ENCODE peak calls at places on chromosomes 5 and 9, in six cellular contexts. D is mesenchymal stem cell, N is IMR-90, F is H1, M is H9, K is trophoblast cell. W is an unnamed sample.

GRCh38 chr5:86979801-86980510 is 287.7 kb upstream of the RASA1 start:
- DNase-seq in N (peak), K (peak), M (no peak), D (peak), F (no peak), W (no peak)

GRCh38 chr5:139474815-139475791 is 4.3 kb downstream of the SMIM33 start:
- DNase-seq in N (peak), D (peak), F (no peak), K (no peak), M (no peak), W (no peak)

GRCh38 chr5:180126716-180127681 is 55.4 kb upstream of the RNF130 start:
- DNase-seq in M (peak), K (no peak), D (peak), F (no peak), N (no peak), W (no peak)

GRCh38 chr9:113488490-113488889 is 25.0 kb downstream of the RGS3 start:
- DNase-seq in M (no peak), N (peak), F (no peak), K (no peak), D (no peak), W (no peak)

GRCh38 chr9:77021289-77021927 is 2.0 kb downstream of the FOXB2 start:
- DNase-seq in F (no peak), K (no peak), N (no peak), M (no peak), D (peak), W (peak)

GRCh38 chr5:58458851-58459275 is 1.0 kb downstream of the PLK2 start:
- DNase-seq in N (no peak), M (no peak), D (no peak), F (no peak), K (peak), W (no peak)

GRCh38 chr5:119356384-119357188 is 767 bp downstream of the TNFAIP8 start:
- DNase-seq in D (no peak), K (no peak), M (no peak), N (no peak), F (no peak), W (no peak)

GRCh38 chr9:104972242-104972866 is 44.4 kb upstream of the ABCA1 start:
- DNase-seq in K (peak), D (no peak), M (no peak), N (no peak), F (no peak), W (no peak)

GRCh38 chr5:160479926-160480325 is 58.3 kb downstream of the PTTG1 start:
- DNase-seq in K (no peak), D (no peak), N (peak), M (no peak), F (no peak), W (no peak)

GRCh38 chr9:121107041-121107440 is 32.3 kb downstream of the CNTRL start:
- DNase-seq in N (no peak), F (no peak), K (no peak), D (no peak), M (no peak), W (no peak)

GRCh38 chr9:92749071-92749933 is 15.3 kb downstream of the BICD2 start:
- DNase-seq in D (no peak), F (no peak), N (no peak), M (peak), K (no peak), W (no peak)

GRCh38 chr9:106921341-106921899 is 58.5 kb downstream of the ZNF462 start:
- DNase-seq in D (peak), M (no peak), F (no peak), N (peak), K (peak), W (peak)

GRCh38 chr9:77987104-77987656 is 44.4 kb downstream of the GNAQ start:
- DNase-seq in D (no peak), F (no peak), M (no peak), N (no peak), K (no peak), W (no peak)

GRCh38 chr9:137441289-137441934 is at the start of gene ENTPD8:
- DNase-seq in F (no peak), D (no peak), K (peak), N (no peak), M (peak), W (no peak)

GRCh38 chr5:151202381-151203139 is 21.3 kb downstream of the CCDC69 start:
- DNase-seq in D (peak), M (no peak), F (no peak), K (peak), N (peak), W (no peak)

GRCh38 chr5:131682824-131683223 is 47.8 kb upstream of the RAPGEF6 start:
- DNase-seq in N (no peak), M (no peak), F (no peak), D (no peak), K (no peak), W (no peak)

GRCh38 chr5:132829742-132830435 is 558 bp downstream of the SHROOM1 start:
- DNase-seq in K (peak), F (no peak), N (peak), D (peak), M (peak), W (no peak)

GRCh38 chr5:57784106-57784505 is 301.5 kb upstream of the ACTBL2 start:
- DNase-seq in N (no peak), F (no peak), D (no peak), K (peak), M (no peak), W (no peak)

GRCh38 chr5:148949871-148950863 is 112.7 kb downstream of the SH3TC2 start:
- DNase-seq in D (no peak), K (no peak), F (no peak), N (no peak), M (no peak), W (no peak)

GRCh38 chr5:34501033-34501432 is 155.1 kb upstream of the RAI14 start:
- DNase-seq in F (no peak), K (no peak), M (no peak), N (no peak), D (no peak), W (no peak)

GRCh38 chr5:96857924-96858323 is 18.4 kb upstream of the ERAP2 start:
- DNase-seq in M (no peak), N (no peak), F (no peak), K (no peak), D (no peak), W (no peak)

GRCh38 chr9:34759432-34760134 is 49.6 kb upstream of the CCL21 start:
- DNase-seq in D (no peak), F (no peak), M (no peak), K (no peak), N (no peak), W (no peak)

GRCh38 chr9:105877719-105878118 is 183.4 kb downstream of the TMEM38B start:
- DNase-seq in N (no peak), K (no peak), D (no peak), F (no peak), M (no peak), W (no peak)

GRCh38 chr9:98594551-98595160 is 114.1 kb downstream of the GABBR2 start:
- DNase-seq in D (no peak), N (no peak), K (no peak), F (no peak), M (no peak), W (no peak)

GRCh38 chr5:124383693-124384092 is 362.7 kb downstream of the ZNF608 start:
- DNase-seq in M (no peak), F (no peak), K (no peak), D (no peak), N (no peak), W (no peak)

GRCh38 chr5:124732349-124732875 is 14.0 kb downstream of the ZNF608 start:
- DNase-seq in F (no peak), K (no peak), D (no peak), M (no peak), N (no peak), W (no peak)

GRCh38 chr9:134341306-134341705 is 15.1 kb downstream of the RXRA start:
- DNase-seq in D (no peak), N (no peak), F (no peak), K (no peak), M (no peak), W (no peak)

GRCh38 chr5:120436996-120437395 is 27.1 kb upstream of the PRR16 start:
- DNase-seq in N (peak), K (no peak), M (no peak), F (no peak), D (no peak), W (no peak)

GRCh38 chr5:122498163-122498562 is 186.1 kb downstream of the SNCAIP start:
- DNase-seq in M (peak), F (peak), D (peak), K (peak), N (peak), W (peak)

GRCh38 chr9:38057416-38058195 is 11.4 kb downstream of the SHB start:
- DNase-seq in F (no peak), K (peak), D (no peak), M (no peak), N (no peak), W (no peak)

GRCh38 chr9:79524266-79524665 is 47.5 kb upstream of the TLE4 start:
- DNase-seq in M (no peak), K (no peak), N (peak), D (peak), F (no peak), W (no peak)

GRCh38 chr9:8856686-8857329 is 1057.2 kb upstream of the DMAC1 start:
- DNase-seq in F (no peak), K (no peak), N (no peak), D (peak), M (no peak), W (no peak)

GRCh38 chr5:93055556-93055955 is 525.5 kb downstream of the NR2F1-AS1 start:
- DNase-seq in F (no peak), K (no peak), N (peak), D (no peak), M (no peak), W (no peak)

GRCh38 chr5:16791036-16791705 is 144.9 kb downstream of the MYO10 start:
- DNase-seq in M (no peak), K (peak), D (peak), N (peak), F (no peak), W (peak)

GRCh38 chr9:134233022-134233421 is 68.7 kb upstream of the RNU6ATAC start:
- DNase-seq in K (no peak), M (no peak), F (no peak), D (no peak), N (no peak), W (no peak)

GRCh38 chr5:122515709-122516431 is 203.8 kb downstream of the SNCAIP start:
- DNase-seq in F (peak), M (peak), N (peak), K (peak), D (peak), W (peak)

GRCh38 chr9:91425270-91425669 is 1.6 kb upstream of the NFIL3 start:
- DNase-seq in N (no peak), M (no peak), D (no peak), K (no peak), F (no peak), W (no peak)

GRCh38 chr9:91426123-91426745 is 2.6 kb upstream of the NFIL3 start:
- DNase-seq in D (peak), N (peak), F (no peak), K (no peak), M (no peak), W (no peak)

GRCh38 chr9:91422832-91423711 is 560 bp downstream of the NFIL3 start:
- DNase-seq in K (peak), M (peak), N (peak), F (no peak), D (peak), W (peak)

GRCh38 chr9:91423785-91424402 is at the start of gene NFIL3:
- DNase-seq in D (peak), K (peak), F (no peak), M (peak), N (peak), W (peak)

GRCh38 chr9:91424403-91425176 is 958 bp upstream of the NFIL3 start:
- DNase-seq in D (peak), K (peak), N (peak), F (no peak), M (peak), W (peak)
- H3K14ac ChIP-seq in D (peak), K (peak), N (peak), F (no peak), M (no peak), W (no peak)

DNA sequence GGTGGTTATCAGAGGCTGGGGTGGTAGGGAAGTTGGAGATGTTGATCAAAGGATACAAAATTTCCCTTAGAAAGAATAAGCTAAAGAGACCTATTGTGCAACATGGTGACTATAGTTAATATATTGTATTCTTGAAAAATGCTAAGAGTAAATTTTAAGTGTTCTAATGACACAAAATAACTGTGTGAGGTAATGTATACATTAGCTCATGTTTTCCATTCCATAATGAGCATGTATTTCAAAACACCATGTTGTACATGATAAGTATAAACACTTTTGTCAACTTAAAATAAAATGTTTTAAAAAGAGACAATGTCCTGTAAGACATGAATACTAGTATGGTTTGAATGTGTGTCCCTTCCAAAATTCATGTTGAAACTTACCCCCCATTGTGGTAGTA is 94.6 kb upstream of the NREP start:
- DNase-seq in D (peak), F (no peak), M (no peak), N (peak), K (no peak), W (no peak)
- H2BK120ac ChIP-seq in D (no peak), F (no peak), M (no peak), N (no peak), K (no peak), W (no peak)

GRCh38 chr9:12988259-12988658 is 213.4 kb downstream of the LURAP1L start:
- DNase-seq in F (no peak), N (no peak), K (no peak), M (no peak), D (no peak), W (no peak)
- H3K14ac ChIP-seq in F (no peak), N (no peak), K (no peak), M (no peak), D (no peak), W (no peak)

GRCh38 chr9:109585841-109586240 is 87.7 kb upstream of the PTPN3 start:
- DNase-seq in M (no peak), N (no peak), K (no peak), F (no peak), D (no peak), W (no peak)

GRCh38 chr9:109586993-109587392 is 88.9 kb upstream of the PTPN3 start:
- DNase-seq in M (no peak), K (peak), N (no peak), F (no peak), D (no peak), W (no peak)

GRCh38 chr9:109584205-109584604 is 86.1 kb upstream of the PTPN3 start:
- DNase-seq in N (no peak), M (no peak), K (no peak), D (no peak), F (no peak), W (no peak)

GRCh38 chr9:109579191-109579948 is 81.3 kb upstream of the PTPN3 start:
- DNase-seq in M (no peak), D (peak), F (no peak), K (no peak), N (peak), W (no peak)

GRCh38 chr9:109582386-109582785 is 84.3 kb upstream of the PTPN3 start:
- DNase-seq in K (no peak), F (no peak), M (no peak), D (no peak), N (no peak), W (no peak)
- H2BK120ac ChIP-seq in K (no peak), F (no peak), M (no peak), D (no peak), N (no peak), W (no peak)

DNA sequence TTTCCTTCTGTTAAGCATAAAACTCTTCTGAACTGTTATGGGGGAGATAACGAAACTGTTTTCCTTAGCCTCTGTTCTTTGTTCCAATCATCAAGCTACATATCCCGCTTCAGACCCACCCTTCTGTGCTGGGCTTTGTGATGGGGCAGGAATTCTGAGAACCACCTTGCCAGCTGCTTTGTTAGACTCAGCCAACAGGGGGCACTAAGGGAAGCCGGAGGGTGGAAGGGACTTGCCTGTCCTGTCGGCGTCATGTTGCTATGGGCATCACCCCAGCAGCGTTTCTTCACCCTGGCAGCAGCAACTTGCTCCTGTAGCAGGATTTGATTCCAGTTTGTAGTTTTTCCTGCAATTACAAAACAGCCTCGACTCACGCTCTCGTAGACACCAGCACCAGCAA is 169.1 kb downstream of the CAAP1 start:
- DNase-seq in M (peak), N (peak), F (peak), K (no peak), D (no peak), W (peak)
- H3K14ac ChIP-seq in M (no peak), N (no peak), F (no peak), K (no peak), D (no peak), W (no peak)

DNA sequence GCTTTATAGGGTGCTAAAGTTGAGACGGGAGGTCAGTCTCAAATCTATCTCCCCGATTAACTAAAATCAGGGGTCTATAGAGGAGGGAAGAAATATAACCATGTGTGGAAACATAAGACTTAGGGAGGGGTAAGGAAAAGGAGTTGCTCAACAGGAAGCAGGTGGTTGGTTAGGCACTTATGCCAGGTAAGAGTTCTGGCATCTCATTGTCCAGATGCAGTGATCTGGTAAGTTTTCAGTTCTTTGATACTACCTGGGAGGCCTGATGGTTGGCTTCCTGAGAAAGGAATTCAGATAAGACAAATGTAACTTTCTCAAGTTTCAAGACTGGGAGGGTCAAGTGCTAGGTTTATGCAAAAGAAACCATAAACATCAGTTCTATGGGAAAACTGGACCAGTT is 47.7 kb downstream of the CERT1 start:
- DNase-seq in D (no peak), K (no peak), N (no peak), M (no peak), F (no peak), W (no peak)
- H2BK120ac ChIP-seq in D (no peak), K (no peak), N (no peak), M (no peak), F (no peak), W (no peak)

GRCh38 chr9:94879230-94879629 is 152.7 kb downstream of the AOPEP start:
- DNase-seq in F (no peak), D (no peak), N (no peak), M (no peak), K (no peak), W (no peak)
- H3K14ac ChIP-seq in F (no peak), D (no peak), N (no peak), M (no peak), K (no peak), W (no peak)

DNA sequence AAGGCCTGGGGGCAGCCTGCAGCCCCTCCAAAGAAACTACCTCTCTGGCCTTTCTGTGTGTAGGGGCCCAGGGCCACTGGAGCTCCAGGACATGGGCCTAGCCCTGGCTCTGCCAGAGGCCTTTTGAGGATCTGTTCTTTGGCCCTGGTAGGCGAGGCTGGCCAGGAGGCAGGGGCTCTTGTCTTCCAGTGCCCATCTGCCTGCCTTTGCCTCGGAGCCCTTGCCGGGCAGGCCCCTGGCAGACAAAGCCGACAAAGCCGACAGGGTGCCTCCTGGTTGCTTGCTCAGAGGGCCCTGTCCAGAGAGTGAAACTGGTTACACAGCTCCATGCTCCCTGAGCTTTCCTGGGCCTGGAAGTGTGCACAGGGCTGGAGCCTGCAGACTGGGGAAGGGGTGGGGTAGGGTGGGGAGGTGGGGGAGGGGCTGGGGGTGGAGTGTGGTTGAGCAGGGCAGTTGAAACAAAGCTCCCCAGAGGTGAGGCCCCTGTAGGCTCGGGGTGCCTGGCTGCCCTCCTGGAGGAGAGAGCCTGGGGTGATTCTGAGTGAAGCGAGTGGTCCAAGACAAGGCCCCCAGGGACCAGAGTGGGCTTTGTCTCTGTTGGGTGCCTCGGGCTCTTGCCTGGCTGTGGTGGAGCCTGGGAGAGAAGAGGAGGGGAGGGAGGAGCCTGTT is 29.3 kb downstream of the PTPA start:
- DNase-seq in M (peak), N (peak), D (peak), F (no peak), K (peak), W (no peak)
- H2BK120ac ChIP-seq in M (no peak), N (peak), D (peak), F (peak), K (peak), W (peak)

DNA sequence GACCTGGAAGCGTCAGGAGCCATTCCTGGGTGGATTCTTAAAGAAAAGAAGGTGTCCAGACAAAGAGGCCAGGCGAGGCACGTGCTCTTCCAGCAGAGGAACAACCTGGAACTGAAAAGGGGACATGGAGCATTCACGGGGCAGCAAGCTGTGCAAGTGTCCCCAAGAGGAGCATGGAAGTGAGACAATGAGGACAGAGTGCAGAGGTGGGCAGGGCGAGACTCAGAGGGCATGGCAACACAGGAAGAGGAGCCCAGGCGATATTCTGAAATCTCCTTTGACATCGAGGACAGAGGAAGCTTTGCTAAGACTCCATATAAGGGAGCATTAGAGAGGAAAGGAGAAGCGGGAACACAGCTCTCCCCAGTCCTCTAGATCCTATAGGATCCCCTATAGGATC is 29.4 kb upstream of the SPATA31E1 start:
- DNase-seq in F (no peak), D (no peak), K (no peak), M (no peak), N (no peak), W (no peak)
- H3K14ac ChIP-seq in F (no peak), D (no peak), K (no peak), M (no peak), N (no peak), W (no peak)

DNA sequence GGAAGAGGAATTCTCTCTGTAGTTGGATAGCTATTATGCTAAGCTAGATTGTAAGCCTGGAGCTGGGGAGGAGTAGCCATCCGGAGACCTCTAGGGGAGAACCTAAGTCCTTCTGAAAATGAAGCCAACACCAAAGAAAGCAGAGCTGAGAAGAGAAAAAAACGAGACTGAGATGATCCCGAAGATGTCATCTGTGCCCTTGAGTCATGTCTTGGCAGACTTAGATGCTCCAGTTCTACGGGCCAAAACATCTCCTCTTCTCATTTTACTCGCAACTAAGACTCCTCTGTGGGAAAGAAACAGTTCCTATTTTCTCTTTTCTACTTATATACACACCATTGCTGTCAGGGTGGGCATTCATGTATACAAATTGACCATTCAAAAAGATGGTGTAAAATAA is 34.3 kb upstream of the ADCY2 start:
- DNase-seq in N (no peak), M (no peak), F (no peak), D (no peak), K (no peak), W (no peak)
- H2BK120ac ChIP-seq in N (no peak), M (no peak), F (no peak), D (no peak), K (no peak), W (no peak)